ENCODE peak calls at places on chromosomes 1 and 21, in seven cellular contexts. O is CD8-positive, alpha-beta T cell; T is activated T-helper 1 cell treated with anti-CD3 and anti-CD28 coated beads, Interleukin-12 subunit alpha, Interleukin-12 subunit beta, Interleukin-2, Interleukin-4 antibody, amounts not matched to agents 30 ng/mL and 10 ng/mL and 1 ng/mL, durations not matched to agents 14 hours and 24 hours and 36 hours; G is ELR; W is colonic mucosa; Y is NCI-H345; P is RPMI8226. V is an unnamed sample.

GRCh38 chr1:62177621-62178020 is 17.0 kb upstream of the L1TD1 start:
- DNase-seq in Y (no peak), G (no peak), W (no peak), O (no peak), T (no peak), P (no peak), V (no peak)

GRCh38 chr1:92749024-92749634 is 35.8 kb downstream of the EVI5 start:
- DNase-seq in W (peak), T (peak), Y (peak), O (peak), G (peak), P (peak), V (peak)

GRCh38 chr1:2194319-2194897 is at the start of gene FAAP20:
- DNase-seq in T (no peak), O (no peak), P (peak), Y (peak), G (peak), W (no peak), V (no peak)

GRCh38 chr1:222814536-222815366 is at the start of gene DISP1:
- DNase-seq in W (peak), O (peak), P (peak), G (peak), Y (peak), T (peak), V (no peak)

GRCh38 chr21:25383545-25383944 is 223.7 kb downstream of the MRPL39 start:
- DNase-seq in Y (no peak), O (no peak), T (no peak), P (no peak), G (no peak), W (no peak), V (no peak)

GRCh38 chr1:159917533-159917932 is 7.8 kb downstream of the TAGLN2 start:
- DNase-seq in Y (no peak), O (no peak), T (no peak), W (no peak), P (no peak), G (no peak), V (no peak)

GRCh38 chr1:93997756-93998155 is 88.5 kb upstream of the GCLM start:
- DNase-seq in P (no peak), O (no peak), T (no peak), G (no peak), W (no peak), Y (no peak), V (no peak)

GRCh38 chr1:113981962-113982931 is 3.0 kb downstream of the OLFML3 start:
- DNase-seq in W (peak), G (peak), Y (no peak), P (peak), T (no peak), O (no peak), V (peak)

GRCh38 chr1:1847061-1847460 is 43.8 kb downstream of the GNB1 start:
- DNase-seq in O (no peak), T (no peak), W (peak), Y (no peak), P (no peak), G (no peak), V (no peak)

GRCh38 chr1:174174461-174175329 is 15.4 kb downstream of the RABGAP1L start:
- DNase-seq in Y (no peak), G (no peak), W (no peak), P (no peak), O (no peak), T (no peak), V (no peak)

GRCh38 chr21:46154155-46154954 is 1.0 kb downstream of the FTCD start:
- DNase-seq in T (no peak), W (no peak), O (peak), Y (no peak), P (no peak), G (no peak), V (no peak)

GRCh38 chr1:159141584-159142518 is 29.6 kb upstream of the CADM3 start:
- DNase-seq in P (no peak), G (peak), T (no peak), Y (peak), W (no peak), O (no peak), V (peak)

GRCh38 chr21:44253832-44254700 is 7.6 kb downstream of the DNMT3L start:
- DNase-seq in Y (no peak), T (no peak), W (no peak), P (no peak), O (no peak), G (no peak), V (no peak)

GRCh38 chr1:14725641-14726213 is 127.2 kb downstream of the KAZN start:
- DNase-seq in T (no peak), Y (no peak), P (no peak), G (no peak), O (no peak), W (no peak), V (no peak)

GRCh38 chr1:33482412-33482811 is 10.0 kb downstream of the ZSCAN20 start:
- DNase-seq in P (no peak), W (no peak), Y (no peak), T (no peak), O (no peak), G (no peak), V (no peak)

GRCh38 chr21:32336711-32337110 is 38.1 kb downstream of the MRAP start:
- DNase-seq in Y (no peak), O (no peak), W (no peak), G (peak), P (no peak), T (no peak), V (no peak)

GRCh38 chr1:84619383-84620093 is 45.3 kb upstream of the CTBS start:
- DNase-seq in G (peak), W (no peak), T (no peak), O (no peak), P (no peak), Y (peak), V (peak)

GRCh38 chr1:15758537-15758936 is at the start of gene FBLIM1:
- DNase-seq in G (peak), P (no peak), O (no peak), W (no peak), Y (peak), T (no peak), V (no peak)

GRCh38 chr1:94600556-94600955 is 59.0 kb upstream of the F3 start:
- DNase-seq in O (no peak), Y (no peak), W (peak), P (no peak), G (no peak), T (no peak), V (no peak)

GRCh38 chr1:76640092-76640491 is 227.2 kb upstream of the ST6GALNAC5 start:
- DNase-seq in T (no peak), Y (no peak), G (peak), P (no peak), O (no peak), W (no peak), V (no peak)

GRCh38 chr1:153678519-153679336 is at the start of gene NPR1:
- DNase-seq in W (peak), Y (peak), T (no peak), P (peak), G (peak), O (no peak), V (no peak)

GRCh38 chr1:85148524-85149250 is 52.1 kb downstream of the SYDE2 start:
- DNase-seq in O (no peak), Y (no peak), P (no peak), W (no peak), G (peak), T (peak), V (peak)

GRCh38 chr1:58717979-58718378 is 18.1 kb upstream of the MYSM1 start:
- DNase-seq in G (no peak), Y (no peak), T (peak), P (no peak), O (peak), W (peak), V (no peak)

GRCh38 chr1:200478239-200478623 is 68.4 kb upstream of the ZNF281 start:
- DNase-seq in T (no peak), P (no peak), G (no peak), W (no peak), Y (no peak), O (no peak), V (no peak)

GRCh38 chr1:12179111-12179519 is 12.3 kb downstream of the TNFRSF1B start:
- DNase-seq in O (peak), P (no peak), T (peak), G (peak), Y (no peak), W (no peak), V (peak)

GRCh38 chr1:159828176-159828575 is 1.5 kb downstream of the SLAMF8 start:
- DNase-seq in O (no peak), P (no peak), Y (no peak), T (no peak), W (no peak), G (no peak), V (no peak)

GRCh38 chr1:1996207-1996651 is 7.4 kb downstream of the CFAP74 start:
- DNase-seq in T (no peak), W (no peak), Y (no peak), P (peak), G (no peak), O (no peak), V (no peak)

GRCh38 chr21:29650561-29651022 is 289.2 kb downstream of the GRIK1 start:
- DNase-seq in W (no peak), P (no peak), O (no peak), G (no peak), T (no peak), Y (no peak), V (no peak)

GRCh38 chr1:223401873-223402789 is 8.9 kb downstream of the CCDC185 start:
- DNase-seq in P (no peak), W (no peak), Y (no peak), T (no peak), O (no peak), G (peak), V (peak)

GRCh38 chr1:43321331-43321891 is 16.2 kb upstream of the MPL start:
- DNase-seq in G (peak), O (no peak), W (no peak), T (no peak), Y (no peak), P (no peak), V (no peak)

GRCh38 chr1:228172591-228173527 is 7.3 kb downstream of the IBA57 start:
- DNase-seq in W (no peak), G (no peak), P (no peak), Y (no peak), O (no peak), T (no peak), V (no peak)

GRCh38 chr1:200887036-200887435 is 7.7 kb upstream of the INAVA start:
- DNase-seq in Y (no peak), T (no peak), G (no peak), P (no peak), O (no peak), W (no peak), V (no peak)

GRCh38 chr1:34976384-34977209 is 8.6 kb downstream of the TMEM35B start:
- DNase-seq in P (no peak), Y (no peak), O (no peak), W (no peak), G (no peak), T (no peak), V (no peak)